ENCODE peak calls at places on chromosomes 13 and 19, in seven cellular contexts. L is heart left ventricle, G is cardiac fibroblast, K is uterus, Y is breast epithelium, I is tibial nerve, C is A549. D is an unnamed sample.

GRCh38 chr13:37403776-37404497 is 194.6 kb downstream of the POSTN start:
- DNase-seq in L (no peak), G (peak), K (no peak), Y (no peak), I (no peak), C (no peak), D (no peak)

GRCh38 chr13:65913173-65913572 is 1317.0 kb downstream of the PCDH9 start:
- DNase-seq in L (no peak), G (peak), K (no peak), Y (no peak), I (no peak), C (no peak), D (no peak)

GRCh38 chr13:19070398-19070735 is 111.3 kb downstream of the TUBA3C start:
- DNase-seq in L (no peak), G (no peak), K (no peak), Y (peak), I (no peak), C (no peak), D (no peak)

GRCh38 chr19:5451494-5451893 is 3.7 kb upstream of the ZNRF4 start:
- DNase-seq in L (no peak), G (no peak), K (no peak), Y (no peak), I (no peak), C (no peak), D (no peak)

GRCh38 chr13:80341771-80342271 is 895 bp upstream of the SPRY2 start:
- DNase-seq in L (peak), G (peak), K (peak), Y (peak), I (no peak), C (peak), D (peak)

GRCh38 chr13:26010487-26011207 is 41.2 kb downstream of the SHISA2 start:
- DNase-seq in L (no peak), G (no peak), K (no peak), Y (no peak), I (no peak), C (no peak), D (no peak)

GRCh38 chr19:920051-920857 is 3.1 kb downstream of the KISS1R start:
- DNase-seq in L (no peak), G (peak), K (no peak), Y (no peak), I (no peak), C (no peak), D (no peak)

GRCh38 chr19:44527554-44527953 is 1.9 kb downstream of the CEACAM20 start:
- DNase-seq in L (no peak), G (no peak), K (no peak), Y (no peak), I (no peak), C (no peak), D (no peak)

GRCh38 chr19:30356951-30357579 is 15.1 kb upstream of the ZNF536 start:
- DNase-seq in L (no peak), G (no peak), K (no peak), Y (no peak), I (no peak), C (no peak), D (no peak)

GRCh38 chr19:18856385-18857126 is 24.8 kb downstream of the UPF1 start:
- DNase-seq in L (no peak), G (peak), K (no peak), Y (no peak), I (no peak), C (peak), D (no peak)

GRCh38 chr19:1130801-1131717 is 27.3 kb downstream of the GPX4 start:
- DNase-seq in L (no peak), G (no peak), K (no peak), Y (no peak), I (no peak), C (no peak), D (no peak)

GRCh38 chr13:25214371-25215252 is 42.5 kb upstream of the AMER2 start:
- DNase-seq in L (no peak), G (peak), K (peak), Y (no peak), I (peak), C (peak), D (no peak)

GRCh38 chr13:106522112-106522511 is 13.3 kb downstream of the EFNB2 start:
- DNase-seq in L (no peak), G (no peak), K (no peak), Y (no peak), I (no peak), C (no peak), D (no peak)

GRCh38 chr19:43754312-43754561 is 525 bp downstream of the SMG9 start:
- DNase-seq in L (no peak), G (no peak), K (no peak), Y (no peak), I (no peak), C (no peak), D (no peak)

GRCh38 chr13:63367522-63368198 is 1952.0 kb upstream of the PCDH20 start:
- DNase-seq in L (no peak), G (no peak), K (no peak), Y (no peak), I (no peak), C (no peak), D (no peak)

GRCh38 chr13:98141938-98142426 is 912 bp upstream of the FARP1 start:
- DNase-seq in L (peak), G (no peak), K (no peak), Y (no peak), I (no peak), C (no peak), D (no peak)

GRCh38 chr13:62837895-62838294 is 1422.2 kb upstream of the PCDH20 start:
- DNase-seq in L (no peak), G (no peak), K (no peak), Y (no peak), I (no peak), C (peak), D (no peak)

GRCh38 chr13:63305641-63306133 is 1890.0 kb upstream of the PCDH20 start:
- DNase-seq in L (no peak), G (no peak), K (no peak), Y (no peak), I (no peak), C (no peak), D (peak)

GRCh38 chr13:73096173-73097117 is 37.6 kb downstream of the KLF5 start:
- DNase-seq in L (no peak), G (no peak), K (no peak), Y (no peak), I (no peak), C (peak), D (no peak)

GRCh38 chr19:35733180-35734125 is 8.8 kb downstream of the IGFLR1 start:
- DNase-seq in L (no peak), G (no peak), K (no peak), Y (no peak), I (no peak), C (no peak), D (no peak)

GRCh38 chr19:38932425-38933179 is 1.9 kb downstream of the MRPS12 start:
- DNase-seq in L (no peak), G (peak), K (no peak), Y (no peak), I (no peak), C (peak), D (no peak)

GRCh38 chr19:40192758-40193586 is 1.7 kb downstream of the MAP3K10 start:
- DNase-seq in L (no peak), G (no peak), K (no peak), Y (no peak), I (no peak), C (no peak), D (no peak)

GRCh38 chr19:35938282-35939224 is 2.4 kb downstream of the LRFN3 start:
- DNase-seq in L (no peak), G (no peak), K (no peak), Y (no peak), I (no peak), C (no peak), D (no peak)

GRCh38 chr13:26619321-26619720 is 61.8 kb downstream of the WASF3 start:
- DNase-seq in L (no peak), G (peak), K (no peak), Y (no peak), I (no peak), C (no peak), D (no peak)

GRCh38 chr13:73138276-73138950 is 79.6 kb downstream of the KLF5 start:
- DNase-seq in L (no peak), G (peak), K (no peak), Y (no peak), I (peak), C (peak), D (no peak)

GRCh38 chr13:19658192-19658591 is 24.7 kb downstream of the MPHOSPH8 start:
- DNase-seq in L (no peak), G (no peak), K (no peak), Y (no peak), I (no peak), C (no peak), D (no peak)

GRCh38 chr19:42189133-42189532 is 28.3 kb downstream of the DEDD2 start:
- DNase-seq in L (no peak), G (no peak), K (no peak), Y (no peak), I (no peak), C (no peak), D (no peak)

GRCh38 chr13:106440846-106441245 is 94.6 kb downstream of the EFNB2 start:
- DNase-seq in L (no peak), G (no peak), K (no peak), Y (no peak), I (no peak), C (no peak), D (no peak)

DNA sequence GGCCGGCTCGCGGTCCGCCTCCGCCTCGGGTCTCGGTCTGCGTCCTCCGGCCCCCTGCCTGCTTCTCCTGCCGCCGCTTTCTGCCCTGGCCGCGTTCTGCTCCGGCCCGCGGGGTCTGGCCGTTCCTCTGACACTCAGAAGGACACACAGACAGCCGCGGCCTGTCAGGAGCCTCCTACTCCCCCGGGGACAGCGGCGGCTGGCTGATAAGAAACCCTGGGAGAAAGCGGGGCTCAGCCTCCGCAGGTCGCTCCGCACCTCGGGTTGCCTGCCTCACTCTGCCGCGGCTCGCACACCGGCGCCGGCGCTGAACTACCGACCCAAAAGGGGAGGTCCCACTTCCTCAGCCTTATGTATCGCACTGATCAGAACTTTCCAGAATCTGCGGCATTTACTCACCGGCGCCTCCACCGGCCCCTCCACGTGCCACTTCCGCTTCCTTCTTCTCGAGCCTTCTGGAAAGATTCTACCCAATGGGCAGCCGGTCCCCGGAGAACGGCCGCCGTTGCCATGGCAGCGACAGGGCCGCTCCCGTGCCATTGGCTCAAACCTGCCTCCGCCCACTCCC is at the start of gene HSPH1:
- DNase-seq in L (peak), G (peak), K (peak), Y (peak), I (peak), C (peak), D (peak)
- TF ChIP-seq CTCF in L (no peak), G (no peak), K (no peak), Y (no peak), I (peak), C (no peak), D (no peak)

GRCh38 chr13:35718084-35718483 is 241.6 kb upstream of the MAB21L1 start:
- DNase-seq in L (no peak), G (no peak), K (no peak), Y (no peak), I (no peak), C (peak), D (no peak)
- TF ChIP-seq CTCF in L (no peak), G (no peak), K (no peak), Y (no peak), I (no peak), C (no peak), D (no peak)

GRCh38 chr19:56071151-56071550 is 49.9 kb downstream of the ZNF787 start:
- DNase-seq in L (no peak), G (no peak), K (no peak), Y (no peak), I (no peak), C (no peak), D (no peak)
- TF ChIP-seq CTCF in L (no peak), G (peak), K (no peak), Y (no peak), I (no peak), C (peak), D (no peak)

DNA sequence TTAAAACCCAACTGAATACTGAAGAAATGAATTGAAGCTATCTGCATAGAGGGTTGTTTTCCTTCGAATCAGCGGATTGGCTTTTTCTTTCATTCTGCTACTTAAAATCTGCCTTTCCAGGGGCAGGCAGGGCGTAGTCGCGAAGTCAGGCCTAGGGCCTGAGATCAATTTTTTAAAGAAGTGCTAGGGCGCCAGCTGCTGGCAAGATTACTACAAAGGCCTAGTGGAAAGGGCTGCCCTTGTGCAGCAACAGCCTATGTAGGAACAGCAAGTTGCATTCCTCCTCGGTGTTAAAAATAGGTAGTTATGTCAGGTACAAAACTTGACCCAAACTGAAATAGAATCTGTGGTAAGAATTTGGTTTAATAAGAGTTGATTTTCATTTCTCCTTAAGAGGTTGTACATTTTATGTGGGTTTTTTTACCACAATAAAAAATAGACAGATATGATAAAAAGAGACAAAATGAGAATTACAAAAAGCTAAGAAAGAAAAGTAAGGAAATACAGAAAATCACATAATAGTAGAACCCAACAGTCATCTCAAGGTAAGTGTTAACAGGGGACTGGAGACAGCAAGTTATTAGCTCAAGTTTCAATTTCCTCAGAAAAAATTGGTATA is 9.5 kb upstream of the URAD start:
- DNase-seq in L (peak), G (peak), K (no peak), Y (no peak), I (no peak), C (peak), D (no peak)
- TF ChIP-seq CTCF in L (peak), G (peak), K (no peak), Y (no peak), I (peak), C (peak), D (no peak)